ENCODE peak calls at places on chromosomes 7 and 10, in nine cellular contexts. L is mammary epithelial cell; V is dorsolateral prefrontal cortex; K is GM10248; C is CD4-positive, alpha-beta T cell; T is gastrocnemius medialis; D is heart left ventricle; H is cardiac muscle cell; X is HFF-Myc. Y is an unnamed sample.

GRCh38 chr10:20936388-20936787 is 39.3 kb upstream of the NEBL start:
- DNase-seq in D (no peak), L (no peak), K (no peak), H (no peak), C (no peak), X (no peak), V (no peak), T (no peak), Y (no peak)

GRCh38 chr7:106938803-106939202 is 73.7 kb downstream of the PIK3CG start:
- DNase-seq in K (no peak), X (no peak), V (no peak), T (no peak), D (no peak), H (no peak), C (no peak), L (no peak), Y (no peak)

GRCh38 chr7:42350801-42351200 is 113.8 kb upstream of the GLI3 start:
- DNase-seq in V (no peak), X (peak), D (peak), K (no peak), T (no peak), H (peak), L (no peak), C (no peak), Y (no peak)

GRCh38 chr10:6722616-6723004 is 142.5 kb upstream of the PRKCQ start:
- DNase-seq in L (peak), C (no peak), D (no peak), T (no peak), K (no peak), H (peak), X (no peak), V (no peak), Y (no peak)

GRCh38 chr10:79377557-79378382 is 30.5 kb downstream of the PPIF start:
- DNase-seq in V (no peak), K (no peak), L (no peak), T (no peak), H (no peak), X (no peak), C (no peak), D (no peak), Y (no peak)

GRCh38 chr10:112898540-112899395 is 51.3 kb upstream of the TCF7L2 start:
- DNase-seq in V (no peak), L (no peak), D (no peak), X (no peak), K (no peak), H (peak), T (no peak), C (no peak), Y (no peak)

GRCh38 chr7:47186316-47186715 is 395.6 kb downstream of the TNS3 start:
- DNase-seq in D (no peak), T (no peak), L (no peak), C (no peak), V (no peak), H (no peak), K (peak), X (no peak), Y (peak)

GRCh38 chr7:148540041-148540738 is 50.4 kb upstream of the C7orf33 start:
- DNase-seq in H (peak), T (no peak), X (no peak), D (peak), V (no peak), L (peak), K (no peak), C (no peak), Y (no peak)

GRCh38 chr10:79475119-79475653 is 29.8 kb upstream of the ZCCHC24 start:
- DNase-seq in D (no peak), C (no peak), V (no peak), X (no peak), T (no peak), H (no peak), L (no peak), K (no peak), Y (no peak)

GRCh38 chr7:13702261-13702660 is 287.2 kb downstream of the ETV1 start:
- DNase-seq in V (no peak), L (no peak), T (no peak), X (no peak), D (no peak), H (no peak), K (no peak), C (no peak), Y (no peak)

GRCh38 chr10:46226232-46226631 is 60.6 kb upstream of the ANTXRL start:
- DNase-seq in C (no peak), K (no peak), T (no peak), D (peak), X (no peak), V (no peak), H (no peak), L (no peak), Y (no peak)

GRCh38 chr10:10797467-10797866 is 220.2 kb upstream of the CELF2 start:
- DNase-seq in X (no peak), D (peak), C (no peak), T (no peak), K (no peak), L (no peak), V (no peak), H (peak), Y (no peak)

GRCh38 chr10:33722067-33722466 is 387.6 kb upstream of the NRP1 start:
- DNase-seq in K (no peak), X (no peak), C (no peak), H (no peak), V (no peak), L (no peak), T (no peak), D (no peak), Y (no peak)

GRCh38 chr10:6774406-6774805 is 194.3 kb upstream of the PRKCQ start:
- DNase-seq in L (no peak), H (no peak), T (no peak), V (no peak), X (no peak), D (no peak), C (no peak), K (no peak), Y (no peak)

GRCh38 chr10:101018600-101019439 is 12.1 kb downstream of the PDZD7 start:
- DNase-seq in T (no peak), H (peak), K (peak), V (peak), X (no peak), D (peak), L (peak), C (peak), Y (peak)

GRCh38 chr7:28069788-28070187 is 110.8 kb downstream of the JAZF1 start:
- DNase-seq in T (no peak), X (peak), D (peak), V (no peak), K (no peak), C (no peak), H (peak), L (no peak), Y (no peak)

GRCh38 chr10:6068006-6068405 is 5.8 kb upstream of the IL2RA start:
- DNase-seq in C (no peak), T (no peak), L (no peak), X (no peak), K (no peak), V (no peak), D (no peak), H (no peak), Y (no peak)

GRCh38 chr10:31765546-31765945 is 163.1 kb downstream of the ARHGAP12 start:
- DNase-seq in D (no peak), H (no peak), C (no peak), V (no peak), T (no peak), L (no peak), K (no peak), X (no peak), Y (no peak)

GRCh38 chr10:78928330-78928729 is 140.4 kb upstream of the ZMIZ1 start:
- DNase-seq in K (no peak), C (no peak), D (no peak), L (no peak), V (no peak), X (no peak), T (no peak), H (no peak), Y (no peak)

GRCh38 chr7:98000356-98000755 is 10.4 kb upstream of the OCM2 start:
- DNase-seq in K (no peak), V (no peak), D (no peak), C (no peak), X (no peak), T (no peak), H (no peak), L (no peak), Y (no peak)

GRCh38 chr7:101397770-101398324 is 35.2 kb downstream of the COL26A1 start:
- DNase-seq in V (no peak), C (no peak), X (no peak), K (no peak), T (no peak), D (no peak), H (no peak), L (no peak), Y (no peak)
- TF ChIP-seq CTCF in V (no peak), C (no peak), X (no peak), K (no peak), T (no peak), D (no peak), H (no peak), L (no peak), Y (no peak)

GRCh38 chr7:149849174-149849573 is 11.0 kb downstream of the ZNF862 start:
- DNase-seq in D (no peak), L (no peak), H (no peak), T (no peak), X (no peak), K (no peak), C (no peak), V (no peak), Y (no peak)
- TF ChIP-seq CTCF in D (no peak), L (no peak), H (no peak), T (no peak), X (peak), K (no peak), C (no peak), V (no peak), Y (no peak)

DNA sequence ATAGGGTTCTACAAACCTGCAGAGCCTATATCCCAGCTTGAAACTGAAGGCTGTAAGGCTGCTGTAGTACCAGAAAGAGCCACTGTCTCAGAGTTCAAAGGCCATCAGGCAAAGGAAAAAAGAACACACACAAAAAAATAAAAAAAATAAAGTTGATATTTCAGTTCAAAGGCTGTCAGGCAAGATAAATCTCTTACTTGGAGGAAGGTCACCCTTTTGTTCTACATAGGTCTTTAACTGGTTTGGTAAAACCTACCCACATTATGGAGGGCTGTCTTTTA is 12.0 kb upstream of the TMEM26 start:
- DNase-seq in D (no peak), H (no peak), C (no peak), K (no peak), L (no peak), V (no peak), T (no peak), X (no peak), Y (no peak)
- TF ChIP-seq CTCF in D (no peak), H (no peak), C (no peak), K (no peak), L (peak), V (no peak), T (no peak), X (no peak), Y (no peak)

GRCh38 chr7:17239046-17239445 is 59.4 kb upstream of the AHR start:
- DNase-seq in T (no peak), K (no peak), D (no peak), V (no peak), C (no peak), L (no peak), H (peak), X (no peak), Y (no peak)

GRCh38 chr7:17247357-17247756 is 51.1 kb upstream of the AHR start:
- DNase-seq in V (no peak), L (no peak), C (no peak), H (no peak), K (no peak), D (no peak), X (no peak), T (no peak), Y (no peak)

GRCh38 chr7:17239683-17240521 is 58.5 kb upstream of the AHR start:
- DNase-seq in D (no peak), L (peak), C (no peak), H (peak), K (no peak), T (no peak), X (no peak), V (no peak), Y (no peak)

GRCh38 chr7:17244786-17245185 is 53.7 kb upstream of the AHR start:
- DNase-seq in K (no peak), V (no peak), X (no peak), T (no peak), D (no peak), C (no peak), H (no peak), L (no peak), Y (no peak)

DNA sequence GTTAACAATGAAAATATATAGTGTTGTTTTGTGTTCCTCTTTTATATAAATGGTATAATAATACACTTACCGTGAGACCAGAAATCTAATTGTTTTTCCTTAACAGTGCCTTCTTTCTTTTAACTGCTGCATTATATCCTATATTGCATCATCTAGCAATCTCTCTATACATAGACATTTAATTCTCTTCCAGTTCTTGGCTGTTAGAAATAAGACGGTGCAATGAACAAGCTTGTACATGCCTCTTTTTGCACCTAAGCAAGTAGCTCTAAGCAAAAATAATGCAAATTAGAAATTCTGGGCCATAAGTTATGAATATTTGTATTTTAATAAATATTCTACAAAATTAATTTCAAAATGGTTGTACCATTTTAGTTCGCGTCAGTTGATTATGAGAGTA is 55.9 kb upstream of the AHR start:
- DNase-seq in K (no peak), H (no peak), L (peak), D (no peak), T (no peak), V (no peak), X (no peak), C (no peak), Y (no peak)
- TF ChIP-seq CTCF in K (no peak), H (no peak), L (no peak), D (no peak), T (no peak), V (no peak), X (no peak), C (no peak), Y (no peak)

Y was measured in GM20000.